ENCODE peak calls at places on chromosomes 6 and 20, in seven cellular contexts. H is HFF-Myc; I is pancreas; B is Peyer's patch; S is sigmoid colon; F is transverse colon; J is CD8-positive, alpha-beta T cell. C is an unnamed sample.

GRCh38 chr6:17125407-17125806 is 23.6 kb downstream of the STMND1 start:
- DNase-seq in H (no peak), I (no peak), B (no peak), S (no peak), F (no peak), J (no peak), C (no peak)

GRCh38 chr6:80457044-80457933 is 350.8 kb downstream of the BCKDHB start:
- DNase-seq in H (peak), I (no peak), B (no peak), S (peak), F (peak), J (no peak), C (no peak)

GRCh38 chr20:17023811-17024210 is 203.0 kb upstream of the PCSK2 start:
- DNase-seq in H (no peak), I (no peak), B (no peak), S (no peak), F (no peak), J (no peak), C (no peak)

GRCh38 chr6:125586074-125586473 is 163.4 kb upstream of the HEY2 start:
- DNase-seq in H (no peak), I (no peak), B (no peak), S (no peak), F (no peak), J (no peak), C (no peak)

GRCh38 chr6:36984581-36985383 is 1.2 kb downstream of the MTCH1 start:
- DNase-seq in H (peak), I (no peak), B (no peak), S (peak), F (peak), J (peak), C (no peak)

GRCh38 chr20:4084096-4084495 is 68.7 kb upstream of the RNF24 start:
- DNase-seq in H (no peak), I (no peak), B (no peak), S (no peak), F (no peak), J (no peak), C (no peak)

GRCh38 chr6:81561071-81561564 is 191.4 kb downstream of the TENT5A start:
- DNase-seq in H (no peak), I (no peak), B (no peak), S (no peak), F (no peak), J (no peak), C (no peak)

GRCh38 chr20:48847498-48848205 is 19.9 kb upstream of the PREX1 start:
- DNase-seq in H (no peak), I (no peak), B (no peak), S (no peak), F (no peak), J (no peak), C (no peak)

GRCh38 chr20:2109425-2110210 is 8.0 kb downstream of the STK35 start:
- DNase-seq in H (no peak), I (no peak), B (no peak), S (peak), F (peak), J (no peak), C (no peak)

GRCh38 chr6:147906361-147906760 is 397.9 kb downstream of the SAMD5 start:
- DNase-seq in H (no peak), I (no peak), B (no peak), S (no peak), F (no peak), J (no peak), C (no peak)

GRCh38 chr6:44094403-44095242 is 32.6 kb downstream of the MRPL14 start:
- DNase-seq in H (no peak), I (no peak), B (no peak), S (no peak), F (peak), J (no peak), C (no peak)

GRCh38 chr6:35043381-35043780 is 97.8 kb downstream of the TCP11 start:
- DNase-seq in H (no peak), I (no peak), B (no peak), S (no peak), F (no peak), J (no peak), C (no peak)

GRCh38 chr6:118581489-118581959 is 33.4 kb downstream of the PLN start:
- DNase-seq in H (no peak), I (no peak), B (no peak), S (no peak), F (no peak), J (no peak), C (no peak)

GRCh38 chr6:129653229-129653628 is 56.7 kb downstream of the ARHGAP18 start:
- DNase-seq in H (no peak), I (no peak), B (no peak), S (no peak), F (no peak), J (no peak), C (no peak)

GRCh38 chr6:40681622-40682021 is 94.5 kb upstream of the LRFN2 start:
- DNase-seq in H (no peak), I (no peak), B (no peak), S (no peak), F (no peak), J (no peak), C (no peak)

GRCh38 chr20:46558511-46558959 is 8.1 kb upstream of the OCSTAMP start:
- DNase-seq in H (peak), I (no peak), B (no peak), S (no peak), F (no peak), J (no peak), C (no peak)

GRCh38 chr20:59831024-59831900 is 102.2 kb downstream of the SYCP2 start:
- DNase-seq in H (no peak), I (no peak), B (peak), S (peak), F (peak), J (no peak), C (no peak)

GRCh38 chr20:37882961-37883712 is 19.8 kb upstream of the VSTM2L start:
- DNase-seq in H (no peak), I (no peak), B (no peak), S (no peak), F (no peak), J (no peak), C (no peak)

GRCh38 chr6:39214846-39215639 is 14.2 kb downstream of the KCNK5 start:
- DNase-seq in H (no peak), I (peak), B (peak), S (no peak), F (peak), J (no peak), C (no peak)

GRCh38 chr6:56849876-56850275 is 105.0 kb upstream of the BEND6 start:
- DNase-seq in H (no peak), I (no peak), B (no peak), S (no peak), F (no peak), J (no peak), C (no peak)

GRCh38 chr6:47809863-47810262 is 28.0 kb downstream of the OPN5 start:
- DNase-seq in H (no peak), I (no peak), B (no peak), S (no peak), F (no peak), J (no peak), C (no peak)

GRCh38 chr20:23245553-23246128 is 105.0 kb upstream of the NXT1 start:
- DNase-seq in H (no peak), I (no peak), B (no peak), S (no peak), F (peak), J (no peak), C (peak)

GRCh38 chr6:53496797-53497196 is 48.1 kb downstream of the GCLC start:
- DNase-seq in H (peak), I (no peak), B (no peak), S (no peak), F (no peak), J (no peak), C (no peak)

GRCh38 chr6:56370127-56370540 is 122.8 kb upstream of the COL21A1 start:
- DNase-seq in H (peak), I (no peak), B (peak), S (peak), F (peak), J (no peak), C (no peak)

GRCh38 chr20:49594143-49594928 is 26.4 kb upstream of the PTGIS start:
- DNase-seq in H (peak), I (no peak), B (no peak), S (peak), F (peak), J (peak), C (peak)

GRCh38 chr20:25574411-25574810 is 10.9 kb downstream of the NINL start:
- DNase-seq in H (no peak), I (no peak), B (no peak), S (no peak), F (no peak), J (no peak), C (no peak)

GRCh38 chr20:61704661-61705060 is 361.0 kb downstream of the TAF4 start:
- DNase-seq in H (no peak), I (no peak), B (no peak), S (no peak), F (no peak), J (no peak), C (no peak)

GRCh38 chr6:46888031-46888430 is 33.7 kb downstream of the ADGRF5 start:
- DNase-seq in H (no peak), I (no peak), B (no peak), S (no peak), F (no peak), J (no peak), C (peak)

GRCh38 chr20:19375301-19375885 is 163.0 kb downstream of the SLC24A3 start:
- DNase-seq in H (no peak), I (no peak), B (no peak), S (no peak), F (no peak), J (no peak), C (no peak)

GRCh38 chr20:19376451-19376971 is 164.1 kb downstream of the SLC24A3 start:
- DNase-seq in H (no peak), I (no peak), B (no peak), S (no peak), F (no peak), J (no peak), C (no peak)

GRCh38 chr20:19371112-19371511 is 158.7 kb downstream of the SLC24A3 start:
- DNase-seq in H (no peak), I (no peak), B (no peak), S (no peak), F (no peak), J (no peak), C (no peak)

GRCh38 chr20:19370076-19371075 is 157.9 kb downstream of the SLC24A3 start:
- DNase-seq in H (no peak), I (no peak), B (no peak), S (no peak), F (no peak), J (no peak), C (no peak)

GRCh38 chr20:19374066-19374615 is 161.7 kb downstream of the SLC24A3 start:
- DNase-seq in H (no peak), I (no peak), B (no peak), S (no peak), F (no peak), J (no peak), C (no peak)
- TF ChIP-seq CTCF in H (no peak), I (no peak), B (no peak), S (no peak), F (no peak), J (no peak), C (no peak)

GRCh38 chr6:142569676-142570075 is 267.9 kb downstream of the ADGRG6 start:
- DNase-seq in H (no peak), I (no peak), B (no peak), S (no peak), F (no peak), J (no peak), C (no peak)
- H3K4me3 ChIP-seq in H (no peak), I (no peak), B (no peak), S (no peak), F (no peak), J (no peak), C (no peak)

GRCh38 chr6:27747637-27748036 is 164.6 kb downstream of the OR2B2 start:
- DNase-seq in H (no peak), I (no peak), B (no peak), S (no peak), F (no peak), J (no peak), C (no peak)
- TF ChIP-seq CTCF in H (no peak), I (no peak), B (no peak), S (no peak), F (no peak), J (no peak), C (no peak)

GRCh38 chr20:35320396-35321126 is 28.3 kb upstream of the FAM83C start:
- DNase-seq in H (no peak), I (no peak), B (no peak), S (no peak), F (no peak), J (no peak), C (no peak)
- H3K4me3 ChIP-seq in H (no peak), I (no peak), B (no peak), S (no peak), F (no peak), J (no peak), C (no peak)

GRCh38 chr6:32845381-32845884 is 1.6 kb upstream of the PSMB8 start:
- DNase-seq in H (no peak), I (no peak), B (no peak), S (peak), F (peak), J (peak), C (no peak)

GRCh38 chr6:32844839-32845372 is 1.1 kb upstream of the PSMB8 start:
- DNase-seq in H (no peak), I (no peak), B (no peak), S (no peak), F (no peak), J (peak), C (no peak)

GRCh38 chr6:32842690-32843089 is 1.2 kb downstream of the PSMB8 start:
- DNase-seq in H (no peak), I (no peak), B (no peak), S (peak), F (no peak), J (no peak), C (no peak)

GRCh38 chr6:32843321-32843978 is 397 bp downstream of the PSMB8 start:
- DNase-seq in H (no peak), I (peak), B (no peak), S (no peak), F (peak), J (no peak), C (no peak)

DNA sequence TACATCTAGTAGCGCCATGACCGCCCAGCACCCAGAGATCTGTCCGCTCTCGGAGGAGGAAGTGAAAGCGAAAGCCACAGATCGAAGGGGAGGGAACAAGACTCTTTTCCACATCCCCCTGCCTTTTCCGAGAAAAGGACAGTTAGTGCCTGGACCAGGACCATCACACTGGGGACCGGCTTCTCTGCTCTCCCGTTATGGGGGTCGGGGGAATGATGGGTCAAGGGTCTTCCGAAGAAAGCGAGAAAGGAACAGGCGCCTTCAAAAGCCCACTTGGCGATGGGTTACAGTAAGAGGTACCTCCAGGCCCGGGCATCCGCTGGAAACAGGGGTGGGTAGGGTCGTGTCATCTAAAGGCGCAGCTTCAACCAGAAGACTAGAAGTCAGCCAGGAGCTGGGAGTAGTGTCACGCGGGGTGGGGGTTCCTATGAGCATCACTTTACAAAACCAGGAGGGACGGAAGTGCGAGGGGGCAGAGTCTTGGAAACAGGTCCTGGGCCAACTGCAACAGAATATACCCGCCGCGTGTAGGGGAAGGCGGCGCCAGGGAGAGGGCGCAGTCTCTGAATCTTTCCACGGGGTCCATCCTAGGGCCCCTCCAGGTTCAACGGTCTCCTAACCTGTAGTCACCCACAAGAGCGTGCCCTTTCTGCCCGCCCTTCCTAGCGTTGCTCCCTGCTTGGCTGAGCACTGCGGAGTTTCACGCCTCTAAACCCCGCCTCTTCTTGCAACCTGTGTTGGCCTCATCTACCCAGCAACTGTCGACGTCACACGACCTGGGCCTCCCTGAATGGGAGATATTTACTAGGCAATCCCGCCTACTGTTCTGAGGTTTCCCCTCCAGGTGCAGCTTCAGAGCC is at the start of gene PSMB8:
- DNase-seq in H (peak), I (peak), B (peak), S (peak), F (peak), J (peak), C (peak)
- TF ChIP-seq CTCF in H (no peak), I (no peak), B (no peak), S (no peak), F (no peak), J (no peak), C (no peak)

DNA sequence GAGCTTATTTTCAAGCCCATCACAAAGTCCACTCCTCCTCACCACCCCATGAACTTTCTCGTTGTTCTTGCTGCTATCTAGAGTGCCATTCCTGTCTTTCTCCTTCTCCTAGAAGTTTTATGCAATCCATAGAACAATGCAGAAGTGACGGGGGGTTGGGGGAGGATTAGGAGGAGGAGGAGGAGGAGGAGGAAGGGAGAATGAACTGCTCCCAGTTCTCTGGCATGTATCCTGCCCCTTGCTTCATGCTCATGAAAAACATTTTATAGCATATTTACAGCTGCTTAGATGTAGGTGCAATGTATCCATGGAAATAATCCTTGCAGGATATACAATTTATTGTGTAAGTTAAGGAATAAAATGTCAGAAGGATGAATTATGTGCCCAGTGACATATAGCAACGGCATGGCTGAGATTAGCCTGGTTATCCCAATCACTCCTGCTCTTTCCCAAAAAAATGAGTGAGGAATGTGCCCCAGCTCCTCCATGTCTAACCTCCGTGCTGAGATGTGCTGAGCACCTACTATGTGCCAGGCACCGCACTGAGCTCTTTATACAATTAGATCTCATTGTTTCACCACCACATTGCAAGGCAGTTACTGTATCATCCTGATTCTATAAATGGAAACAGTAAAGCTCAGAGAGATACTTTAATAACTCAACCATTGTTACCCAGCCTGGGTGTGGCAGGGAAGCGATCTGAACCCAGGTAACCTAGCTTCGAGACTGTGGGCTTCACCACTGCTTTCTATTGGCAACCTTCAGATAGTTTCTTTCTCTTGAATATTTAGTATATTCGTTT is 41.6 kb upstream of the TFAP2C start:
- DNase-seq in H (no peak), I (no peak), B (no peak), S (no peak), F (no peak), J (no peak), C (no peak)
- H3K4me3 ChIP-seq in H (no peak), I (no peak), B (no peak), S (no peak), F (no peak), J (no peak), C (no peak)

GRCh38 chr6:68615965-68616364 is 19.1 kb upstream of the ADGRB3 start:
- DNase-seq in H (no peak), I (no peak), B (no peak), S (no peak), F (no peak), J (no peak), C (no peak)
- TF ChIP-seq CTCF in H (no peak), I (no peak), B (no peak), S (no peak), F (no peak), J (no peak), C (no peak)

GRCh38 chr6:104601756-104602155 is 258.0 kb downstream of the HACE1 start:
- DNase-seq in H (no peak), I (no peak), B (no peak), S (no peak), F (no peak), J (no peak), C (no peak)
- H3K4me3 ChIP-seq in H (no peak), I (no peak), B (no peak), S (no peak), F (no peak), J (no peak), C (no peak)

GRCh38 chr6:157096105-157096504 is 227.2 kb downstream of the TMEM242 start:
- DNase-seq in H (no peak), I (no peak), B (no peak), S (no peak), F (no peak), J (no peak), C (no peak)
- TF ChIP-seq CTCF in H (no peak), I (no peak), B (no peak), S (no peak), F (no peak), J (no peak), C (no peak)